ENCODE peak calls at places on chromosomes 2 and 18, in six cellular contexts. One of them, this sample, is unnamed.

GRCh38 chr18:49015886-49016647 is 65.3 kb upstream of the SMAD7 start:
- DNase-seq in HepG2: no peak
- DNase-seq in K562: no peak
- DNase-seq in GM12878: no peak
- DNase-seq in H1: peak
- DNase-seq in GM12892: no peak
- DNase-seq in this sample: no peak

GRCh38 chr18:57329856-57330255 is 22.5 kb upstream of the ST8SIA3 start:
- DNase-seq in HepG2: no peak
- DNase-seq in K562: no peak
- DNase-seq in GM12878: no peak
- DNase-seq in H1: no peak
- DNase-seq in GM12892: no peak
- DNase-seq in this sample: no peak

GRCh38 chr2:127381762-127382161 is 6.0 kb downstream of the MAP3K2 start:
- DNase-seq in HepG2: no peak
- DNase-seq in K562: no peak
- DNase-seq in GM12878: no peak
- DNase-seq in H1: no peak
- DNase-seq in GM12892: no peak
- DNase-seq in this sample: no peak

GRCh38 chr2:125516496-125517109 is 1139.4 kb upstream of the GYPC start:
- DNase-seq in HepG2: peak
- DNase-seq in K562: peak
- DNase-seq in GM12878: no peak
- DNase-seq in H1: peak
- DNase-seq in GM12892: no peak
- DNase-seq in this sample: peak

GRCh38 chr2:124323321-124323720 is 298.2 kb downstream of the CNTNAP5 start:
- DNase-seq in HepG2: no peak
- DNase-seq in K562: no peak
- DNase-seq in GM12878: no peak
- DNase-seq in H1: no peak
- DNase-seq in GM12892: no peak
- DNase-seq in this sample: no peak

GRCh38 chr2:157229572-157229971 is 27.9 kb upstream of the GALNT5 start:
- DNase-seq in HepG2: no peak
- DNase-seq in K562: no peak
- DNase-seq in GM12878: no peak
- DNase-seq in H1: no peak
- DNase-seq in GM12892: no peak
- DNase-seq in this sample: no peak

GRCh38 chr2:148527488-148528340 is 116.8 kb upstream of the EPC2 start:
- DNase-seq in HepG2: no peak
- DNase-seq in K562: no peak
- DNase-seq in GM12878: no peak
- DNase-seq in H1: peak
- DNase-seq in GM12892: no peak
- DNase-seq in this sample: no peak

GRCh38 chr2:84964406-84965191 is 6.4 kb upstream of the KCMF1 start:
- DNase-seq in HepG2: no peak
- DNase-seq in K562: no peak
- DNase-seq in GM12878: no peak
- DNase-seq in H1: no peak
- DNase-seq in GM12892: no peak
- DNase-seq in this sample: no peak

GRCh38 chr18:47756364-47757016 is 174.0 kb downstream of the SMAD2 start:
- DNase-seq in HepG2: peak
- DNase-seq in K562: peak
- DNase-seq in GM12878: no peak
- DNase-seq in H1: peak
- DNase-seq in GM12892: no peak
- DNase-seq in this sample: peak

GRCh38 chr18:56197460-56197859 is 440.9 kb downstream of the TXNL1 start:
- DNase-seq in HepG2: no peak
- DNase-seq in K562: no peak
- DNase-seq in GM12878: no peak
- DNase-seq in H1: no peak
- DNase-seq in GM12892: no peak
- DNase-seq in this sample: no peak

DNA sequence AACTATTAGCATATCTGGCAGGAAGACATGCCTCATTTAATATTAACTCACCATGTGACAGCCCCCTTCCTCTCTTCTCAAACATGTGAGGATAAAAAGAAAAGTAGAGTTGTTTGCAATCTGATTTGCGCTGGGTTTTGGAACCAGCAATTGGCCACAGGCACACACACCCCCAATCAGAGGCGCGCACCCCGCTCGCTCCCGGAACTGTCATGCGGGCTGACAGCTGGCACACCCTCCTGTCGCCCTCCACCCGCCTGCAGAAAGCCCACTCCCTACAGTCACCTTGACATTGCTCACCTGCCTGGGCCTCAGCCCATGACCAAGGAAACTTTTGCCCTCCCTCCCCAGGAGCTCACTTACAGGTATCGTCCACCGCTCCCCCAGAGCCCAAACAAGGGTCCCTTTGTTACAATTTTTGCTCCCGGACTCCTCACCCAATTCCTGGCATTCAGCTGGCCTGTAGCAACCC is 1.1 kb downstream of the COBLL1 start:
- DNase-seq in HepG2: peak
- DNase-seq in K562: no peak
- DNase-seq in GM12878: no peak
- DNase-seq in H1: peak
- DNase-seq in GM12892: no peak
- DNase-seq in this sample: no peak
- TF ChIP-seq POLR2A in HepG2: peak
- TF ChIP-seq POLR2A in K562: no peak
- TF ChIP-seq POLR2A in GM12878: no peak
- TF ChIP-seq POLR2A in H1: no peak
- TF ChIP-seq POLR2A in GM12892: no peak
- TF ChIP-seq POLR2A in this sample: no peak

GRCh38 chr2:80078290-80079036 is 226.1 kb downstream of the LRRTM1 start:
- DNase-seq in HepG2: no peak
- DNase-seq in K562: peak
- DNase-seq in GM12878: no peak
- DNase-seq in H1: no peak
- DNase-seq in GM12892: no peak
- DNase-seq in this sample: no peak
- TF ChIP-seq TAF1 in HepG2: no peak
- TF ChIP-seq TAF1 in K562: no peak
- TF ChIP-seq TAF1 in GM12878: no peak
- TF ChIP-seq TAF1 in H1: no peak
- TF ChIP-seq TAF1 in GM12892: no peak
- TF ChIP-seq TAF1 in this sample: no peak

GRCh38 chr2:26961603-26962184 is 8.7 kb upstream of the MAPRE3 start:
- DNase-seq in HepG2: peak
- DNase-seq in K562: peak
- DNase-seq in GM12878: peak
- DNase-seq in H1: peak
- DNase-seq in GM12892: peak
- DNase-seq in this sample: peak
- TF ChIP-seq POLR2A in HepG2: no peak
- TF ChIP-seq POLR2A in K562: no peak
- TF ChIP-seq POLR2A in GM12878: no peak
- TF ChIP-seq POLR2A in H1: no peak
- TF ChIP-seq POLR2A in GM12892: no peak
- TF ChIP-seq POLR2A in this sample: no peak

GRCh38 chr2:62996534-62997186 is 54.0 kb upstream of the OTX1 start:
- DNase-seq in HepG2: no peak
- DNase-seq in K562: peak
- DNase-seq in GM12878: no peak
- DNase-seq in H1: no peak
- DNase-seq in GM12892: no peak
- DNase-seq in this sample: no peak
- TF ChIP-seq TAF1 in HepG2: no peak
- TF ChIP-seq TAF1 in K562: no peak
- TF ChIP-seq TAF1 in GM12878: no peak
- TF ChIP-seq TAF1 in H1: no peak
- TF ChIP-seq TAF1 in GM12892: no peak
- TF ChIP-seq TAF1 in this sample: no peak

GRCh38 chr2:10067881-10068280 is 12.3 kb downstream of the CYS1 start:
- DNase-seq in HepG2: no peak
- DNase-seq in K562: no peak
- DNase-seq in GM12878: no peak
- DNase-seq in H1: no peak
- DNase-seq in GM12892: no peak
- DNase-seq in this sample: no peak
- TF ChIP-seq POLR2A in HepG2: no peak
- TF ChIP-seq POLR2A in K562: no peak
- TF ChIP-seq POLR2A in GM12878: no peak
- TF ChIP-seq POLR2A in H1: no peak
- TF ChIP-seq POLR2A in GM12892: no peak
- TF ChIP-seq POLR2A in this sample: no peak

GRCh38 chr18:3345885-3346284 is 84.0 kb downstream of the MYL12B start:
- DNase-seq in HepG2: no peak
- DNase-seq in K562: no peak
- DNase-seq in GM12878: no peak
- DNase-seq in H1: no peak
- DNase-seq in GM12892: no peak
- DNase-seq in this sample: no peak

GRCh38 chr18:3350021-3350420 is 88.1 kb downstream of the MYL12B start:
- DNase-seq in HepG2: no peak
- DNase-seq in K562: no peak
- DNase-seq in GM12878: no peak
- DNase-seq in H1: no peak
- DNase-seq in GM12892: no peak
- DNase-seq in this sample: no peak

GRCh38 chr18:3345452-3345851 is 83.5 kb downstream of the MYL12B start:
- DNase-seq in HepG2: no peak
- DNase-seq in K562: no peak
- DNase-seq in GM12878: no peak
- DNase-seq in H1: no peak
- DNase-seq in GM12892: no peak
- DNase-seq in this sample: no peak

GRCh38 chr18:3346487-3346886 is 84.6 kb downstream of the MYL12B start:
- DNase-seq in HepG2: no peak
- DNase-seq in K562: no peak
- DNase-seq in GM12878: no peak
- DNase-seq in H1: no peak
- DNase-seq in GM12892: no peak
- DNase-seq in this sample: no peak

DNA sequence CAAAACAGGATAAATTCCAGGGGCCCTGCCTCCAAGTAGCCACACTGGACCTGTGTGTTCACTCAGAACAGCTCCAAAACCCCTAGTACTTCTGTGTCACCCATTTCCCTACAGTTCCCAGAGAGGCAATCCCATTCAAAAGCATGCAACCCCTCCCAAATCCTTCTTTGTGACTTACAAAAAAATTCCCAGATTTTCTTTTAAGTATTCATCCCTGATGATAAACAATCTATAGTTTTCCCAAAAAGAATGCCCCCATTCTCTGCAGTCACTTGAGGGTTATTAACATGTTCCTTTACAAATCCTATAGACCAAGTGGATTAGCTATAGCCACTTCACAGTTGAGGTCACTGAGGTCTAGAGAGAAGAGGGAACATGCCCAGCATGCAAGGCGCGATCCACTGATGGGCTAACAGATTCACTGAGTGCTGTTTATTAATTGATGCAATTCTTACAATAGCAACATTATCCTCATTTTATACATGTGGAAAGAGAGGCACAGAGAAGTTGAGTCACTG is 85.4 kb downstream of the MYL12B start:
- DNase-seq in HepG2: no peak
- DNase-seq in K562: no peak
- DNase-seq in GM12878: no peak
- DNase-seq in H1: no peak
- DNase-seq in GM12892: no peak
- DNase-seq in this sample: no peak
- TF ChIP-seq TAF1 in HepG2: no peak
- TF ChIP-seq TAF1 in K562: no peak
- TF ChIP-seq TAF1 in GM12878: no peak
- TF ChIP-seq TAF1 in H1: no peak
- TF ChIP-seq TAF1 in GM12892: no peak
- TF ChIP-seq TAF1 in this sample: no peak

DNA sequence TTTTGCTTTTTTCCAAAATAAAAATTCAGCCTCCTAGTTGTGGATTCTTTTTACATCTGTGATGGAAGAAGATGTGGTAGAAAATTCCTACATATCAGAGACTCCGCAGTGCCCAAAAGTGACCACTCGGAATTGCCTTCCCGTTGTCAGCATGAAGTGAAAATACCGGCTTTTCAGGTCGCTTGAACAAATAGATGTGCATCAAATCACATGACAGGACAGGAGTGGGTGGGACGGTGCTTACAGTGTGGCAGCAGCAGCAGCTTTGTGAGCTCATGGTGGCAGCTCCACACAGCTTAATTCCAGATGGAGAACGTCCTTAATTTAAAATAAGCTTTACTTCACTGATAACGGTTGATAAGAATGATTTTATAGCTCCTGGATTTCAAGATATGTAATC is 20.3 kb downstream of the SALL3 start:
- DNase-seq in HepG2: no peak
- DNase-seq in K562: no peak
- DNase-seq in GM12878: no peak
- DNase-seq in H1: no peak
- DNase-seq in GM12892: no peak
- DNase-seq in this sample: no peak
- TF ChIP-seq POLR2A in HepG2: no peak
- TF ChIP-seq POLR2A in K562: no peak
- TF ChIP-seq POLR2A in GM12878: no peak
- TF ChIP-seq POLR2A in H1: no peak
- TF ChIP-seq POLR2A in GM12892: no peak
- TF ChIP-seq POLR2A in this sample: no peak

This sample was measured in GM12891.